ENCODE peak calls at places on chromosomes 13 and 19, in five cellular contexts. B, Z, T, S and G are unnamed samples.

GRCh38 chr19:38072776-38073411 is 151.1 kb downstream of the DPF1 start:
- DNase-seq in S (peak; percentile 35), T (no peak), B (no peak), Z (no peak), G (no peak)

GRCh38 chr13:48446454-48446853 is 33.5 kb upstream of the LPAR6 start:
- DNase-seq in S (peak; percentile 52), Z (no peak), B (no peak), T (no peak), G (no peak)

GRCh38 chr19:35777411-35777841 is 2.1 kb downstream of the ARHGAP33 start:
- DNase-seq in B (no peak), S (no peak), T (no peak), Z (no peak), G (no peak)

GRCh38 chr19:20925481-20925880 is 2.4 kb downstream of the ZNF85 start:
- DNase-seq in S (no peak), T (no peak), B (no peak), Z (no peak), G (no peak)

GRCh38 chr13:104691765-104692164 is 1625.5 kb upstream of the SLC10A2 start:
- DNase-seq in B (no peak), Z (no peak), T (no peak), S (no peak), G (no peak)

GRCh38 chr13:24512208-24513068 is at the start of gene PARP4:
- DNase-seq in T (peak; percentile 61), B (peak; percentile 77), S (peak; percentile 72), Z (peak; percentile 54), G (peak; percentile 68)

GRCh38 chr13:103066991-103067390 is 774 bp upstream of the SLC10A2 start:
- DNase-seq in Z (no peak), T (no peak), S (no peak), B (no peak), G (no peak)

GRCh38 chr19:55467236-55468053 is 2.9 kb upstream of the C19orf85 start:
- DNase-seq in T (peak; percentile 59), B (peak; percentile 86), Z (peak; percentile 64), S (no peak), G (peak; percentile 54)

GRCh38 chr13:33110713-33111413 is 94.6 kb downstream of the KL start:
- DNase-seq in B (no peak), Z (no peak), S (no peak), T (no peak), G (no peak)

GRCh38 chr19:34319785-34320184 is 45.2 kb upstream of the GPI start:
- DNase-seq in Z (no peak), S (no peak), B (no peak), T (no peak), G (no peak)